ENCODE peak calls at places on chromosomes 2 and 18, in four cellular contexts. K is K562, H is HepG2, X is GM12878. A is an unnamed sample.

GRCh38 chr2:105886029-105886454 is 141.3 kb downstream of the NCK2 start:
- DNase-seq in X (no peak), H (no peak), K (no peak), A (no peak)

GRCh38 chr2:18690342-18690741 is 101.0 kb upstream of the NT5C1B start:
- DNase-seq in K (no peak), X (no peak), H (no peak), A (peak)

GRCh38 chr2:53021285-53021684 is 746.3 kb upstream of the CHAC2 start:
- DNase-seq in K (no peak), X (no peak), H (no peak), A (no peak)

GRCh38 chr2:169507698-169508097 is 1.8 kb upstream of the KLHL41 start:
- DNase-seq in H (peak), K (no peak), X (no peak), A (no peak)

GRCh38 chr2:48448274-48449061 is 81.5 kb upstream of the STON1 start:
- DNase-seq in K (no peak), H (peak), X (peak), A (no peak)

GRCh38 chr2:45879406-45879805 is 227.9 kb downstream of the PRKCE start:
- DNase-seq in X (no peak), H (no peak), K (no peak), A (no peak)

GRCh38 chr2:210477496-210477895 is 937 bp upstream of the LANCL1 start:
- DNase-seq in K (peak), X (no peak), H (peak), A (peak)

GRCh38 chr2:100451734-100452133 is 18.5 kb upstream of the NMS start:
- DNase-seq in H (no peak), K (no peak), X (no peak), A (no peak)

GRCh38 chr2:181239400-181239799 is 217.8 kb upstream of the ITGA4 start:
- DNase-seq in X (no peak), K (no peak), H (peak), A (no peak)

GRCh38 chr2:212596688-212597087 is 58.1 kb upstream of the ERBB4 start:
- DNase-seq in K (no peak), X (no peak), H (no peak), A (no peak)

GRCh38 chr2:10688921-10689807 is 611 bp downstream of the NOL10 start:
- DNase-seq in X (no peak), K (peak), H (no peak), A (no peak)

GRCh38 chr2:189633392-189633811 is 27.9 kb upstream of the ASNSD1 start:
- DNase-seq in X (no peak), H (no peak), K (peak), A (no peak)

GRCh38 chr2:43041167-43041566 is 185.2 kb downstream of the ZFP36L2 start:
- DNase-seq in H (no peak), X (no peak), K (peak), A (no peak)

GRCh38 chr2:121080013-121080772 is 204.8 kb downstream of the TFCP2L1 start:
- DNase-seq in H (peak), K (peak), X (no peak), A (peak)

GRCh38 chr18:3554091-3554601 is 104.2 kb downstream of the TGIF1 start:
- DNase-seq in K (no peak), H (peak), X (no peak), A (no peak)

GRCh38 chr18:75477913-75478312 is 50.4 kb upstream of the SMIM21 start:
- DNase-seq in H (no peak), X (no peak), K (no peak), A (no peak)

GRCh38 chr2:239224249-239224605 is 176.6 kb downstream of the HDAC4 start:
- DNase-seq in X (no peak), K (no peak), H (no peak), A (no peak)

GRCh38 chr2:33015421-33016142 is 68.8 kb downstream of the LTBP1 start:
- DNase-seq in K (no peak), X (no peak), H (peak), A (no peak)

GRCh38 chr2:42897386-42897785 is 105.0 kb upstream of the HAAO start:
- DNase-seq in X (no peak), H (no peak), K (no peak), A (no peak)

DNA sequence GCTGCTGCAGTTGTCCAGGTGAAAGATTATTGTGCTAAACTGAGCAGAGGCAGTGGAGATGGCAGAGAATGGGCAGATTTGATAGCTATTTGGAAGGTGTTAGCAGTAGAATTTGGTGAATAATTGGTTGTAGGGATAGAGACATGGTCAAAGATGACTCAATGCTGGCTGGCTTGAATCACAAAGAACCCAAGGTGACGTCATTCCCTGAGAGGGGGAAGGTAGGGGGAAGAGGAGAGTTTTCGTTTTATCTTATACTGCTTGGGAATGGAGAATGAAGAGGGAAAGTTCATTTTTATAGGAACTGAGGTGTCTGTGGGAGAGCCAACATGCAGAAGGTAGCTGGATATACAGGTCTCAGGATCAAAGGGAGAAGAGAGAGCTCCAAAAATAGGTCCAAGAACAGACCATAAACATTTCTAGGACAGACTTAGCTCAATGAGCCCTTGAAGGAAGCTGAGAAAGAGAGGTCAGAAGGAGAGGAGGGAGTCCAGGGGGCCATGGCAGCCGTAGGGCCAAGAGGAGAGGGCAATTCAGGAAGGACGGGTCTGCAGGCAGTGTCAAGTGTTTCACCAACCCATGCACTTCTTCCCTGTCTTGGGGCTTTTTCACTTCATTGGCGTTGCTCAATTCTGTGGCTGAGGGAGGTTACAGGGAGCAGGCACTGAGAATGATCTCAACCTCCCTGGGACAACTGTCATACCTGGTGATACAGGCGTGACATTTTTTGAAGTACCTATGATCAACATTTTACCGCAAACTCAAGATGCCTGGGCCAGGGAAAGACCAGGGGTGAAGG is 281.3 kb downstream of the TDRD15 start:
- DNase-seq in H (no peak), K (no peak), X (no peak), A (no peak)
- H2AFZ ChIP-seq in H (no peak), K (no peak), X (no peak), A (no peak)

GRCh38 chr18:70384181-70384790 is 95.4 kb downstream of the SOCS6 start:
- DNase-seq in X (no peak), H (peak), K (no peak), A (no peak)
- TF ChIP-seq NFIC in X (no peak), H (no peak), K (no peak), A (peak)

DNA sequence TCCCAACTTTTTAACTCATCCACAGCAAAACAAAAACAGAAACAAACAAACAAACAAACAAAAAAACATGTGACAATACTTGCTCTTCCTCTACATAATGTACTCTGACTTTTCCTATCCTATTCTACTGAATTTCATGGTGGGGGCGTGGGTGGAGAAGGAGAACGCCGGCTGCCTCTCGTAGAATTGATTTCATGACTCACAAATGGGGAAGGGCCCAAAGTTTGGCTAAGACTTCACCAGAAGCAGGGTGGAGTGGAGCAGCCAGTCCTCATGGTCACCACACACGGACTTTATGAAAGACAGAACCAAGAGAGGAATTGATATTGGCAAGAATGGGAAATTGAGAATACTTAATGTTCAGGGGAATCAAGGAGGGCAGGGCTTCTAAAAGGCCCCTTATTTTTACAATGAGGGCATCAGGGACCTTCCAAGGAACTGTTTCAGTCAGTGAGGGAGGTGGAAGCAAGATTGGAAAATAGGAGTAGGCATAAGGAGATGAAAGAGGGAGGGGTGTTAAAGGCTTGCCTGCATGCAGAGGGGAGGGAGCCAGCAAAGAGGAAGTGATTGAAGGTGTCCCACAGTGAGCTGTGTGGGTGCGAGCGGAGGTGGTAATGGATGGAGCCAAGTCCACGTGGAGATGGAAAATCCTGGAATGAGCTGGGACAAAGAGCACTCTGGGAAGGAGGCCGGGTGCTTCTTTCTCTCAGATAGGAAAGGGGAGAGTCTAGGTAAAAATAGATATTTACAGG is 27.9 kb downstream of the MARCHF4 start:
- DNase-seq in X (no peak), K (no peak), H (no peak), A (no peak)
- TF ChIP-seq TAF1 in X (no peak), K (no peak), H (no peak), A (no peak)

GRCh38 chr2:64260817-64261216 is 116.6 kb upstream of the PELI1 start:
- DNase-seq in K (peak), H (no peak), X (peak), A (no peak)
- H2AFZ ChIP-seq in K (peak), H (no peak), X (peak), A (no peak)

GRCh38 chr2:122105171-122105884 is 349.9 kb downstream of the TSN start:
- DNase-seq in K (no peak), X (no peak), H (no peak), A (no peak)
- TF ChIP-seq NFIC in K (no peak), X (no peak), H (no peak), A (no peak)

GRCh38 chr2:22998368-22998767 is 386.6 kb upstream of the KLHL29 start:
- DNase-seq in H (no peak), X (no peak), K (no peak), A (no peak)

GRCh38 chr2:23002234-23002633 is 382.7 kb upstream of the KLHL29 start:
- DNase-seq in H (no peak), K (no peak), X (no peak), A (no peak)

GRCh38 chr2:23005469-23005868 is 379.5 kb upstream of the KLHL29 start:
- DNase-seq in K (no peak), X (no peak), H (no peak), A (no peak)

GRCh38 chr2:22995576-22995975 is 389.4 kb upstream of the KLHL29 start:
- DNase-seq in K (no peak), H (no peak), X (no peak), A (no peak)

GRCh38 chr2:22999951-23000350 is 385.0 kb upstream of the KLHL29 start:
- DNase-seq in H (no peak), X (no peak), K (no peak), A (no peak)
- TF ChIP-seq TAF1 in H (no peak), X (no peak), K (no peak), A (no peak)

GRCh38 chr2:234577191-234577590 is 80.3 kb upstream of the ARL4C start:
- DNase-seq in K (no peak), X (no peak), H (no peak), A (no peak)

GRCh38 chr2:234578389-234578788 is 81.5 kb upstream of the ARL4C start:
- DNase-seq in H (no peak), X (no peak), K (no peak), A (no peak)

GRCh38 chr2:234583331-234583730 is 86.5 kb upstream of the ARL4C start:
- DNase-seq in H (no peak), K (no peak), X (no peak), A (no peak)

GRCh38 chr2:234580686-234581085 is 83.8 kb upstream of the ARL4C start:
- DNase-seq in H (no peak), X (no peak), K (no peak), A (no peak)

DNA sequence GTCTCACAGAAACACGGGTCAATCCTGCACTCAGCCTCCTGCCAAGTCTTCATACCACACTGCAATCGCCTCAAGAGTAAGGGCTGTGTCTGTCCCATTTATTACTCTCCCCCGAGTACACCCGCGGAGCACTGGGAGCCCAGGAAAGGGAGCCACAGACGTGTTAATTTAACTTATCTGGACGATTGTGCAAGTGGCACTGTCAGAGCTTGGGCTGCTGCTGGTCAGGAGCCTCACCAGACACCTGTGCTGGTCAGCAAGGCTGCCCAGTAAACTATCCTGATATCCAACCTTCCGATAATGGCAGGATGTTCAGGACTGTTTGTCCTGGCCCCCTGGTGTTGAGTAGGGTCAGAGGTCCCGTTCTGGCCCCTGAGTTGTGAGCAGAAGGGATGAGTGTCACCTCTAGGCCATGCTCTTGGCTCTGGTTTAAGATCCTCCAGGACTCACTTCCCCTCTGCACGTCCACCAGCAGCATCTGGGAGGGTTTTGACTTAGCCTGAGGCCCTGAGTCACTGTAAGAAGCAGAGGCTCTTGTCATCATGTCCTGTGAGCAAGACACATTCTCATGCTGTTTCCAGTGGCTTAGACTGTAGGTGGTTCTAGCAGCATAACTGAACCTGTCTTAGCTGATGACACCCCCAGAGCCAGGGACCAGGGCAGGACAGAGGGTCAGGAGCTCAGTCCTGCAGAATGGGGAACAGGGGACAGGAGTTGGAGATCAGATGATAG is 82.5 kb upstream of the ARL4C start:
- DNase-seq in K (no peak), H (no peak), X (no peak), A (peak)
- H2AFZ ChIP-seq in K (no peak), H (peak), X (no peak), A (no peak)

GRCh38 chr18:70335892-70336726 is 47.3 kb downstream of the SOCS6 start:
- DNase-seq in K (no peak), X (no peak), H (peak), A (no peak)

GRCh38 chr18:70333316-70333715 is 44.5 kb downstream of the SOCS6 start:
- DNase-seq in X (no peak), K (no peak), H (no peak), A (no peak)

GRCh38 chr18:70333757-70334156 is 44.9 kb downstream of the SOCS6 start:
- DNase-seq in X (no peak), K (no peak), H (peak), A (no peak)

GRCh38 chr18:70334264-70334663 is 45.4 kb downstream of the SOCS6 start:
- DNase-seq in X (no peak), K (no peak), H (no peak), A (no peak)

GRCh38 chr18:70334728-70335329 is 46.0 kb downstream of the SOCS6 start:
- DNase-seq in K (no peak), X (no peak), H (peak), A (no peak)
- TF ChIP-seq NFIC in K (no peak), X (no peak), H (peak), A (no peak)

GRCh38 chr2:41716497-41716896 is 331.3 kb upstream of the PKDCC start:
- DNase-seq in X (no peak), K (no peak), H (no peak), A (no peak)
- TF ChIP-seq TAF1 in X (no peak), K (no peak), H (no peak), A (no peak)

A was measured in SK-N-SH.